ENCODE peak calls at places on chromosomes 2 and 18, in six cellular contexts. O is erythroblast; H is MV-4-11; R is activated naive CD8-positive, alpha-beta T cell treated with anti-CD3 and anti-CD28 coated beads, Interleukin-2, amount 50 U/mL, for 24 hours; B is EH; Q is DMS153. I is an unnamed sample.

GRCh38 chr2:12697617-12698016 is 19.1 kb upstream of the TRIB2 start:
- DNase-seq in Q (no peak), O (no peak), H (no peak), R (no peak), B (no peak), I (no peak)

GRCh38 chr2:193695367-193695766 is 1500.6 kb upstream of the TMEFF2 start:
- DNase-seq in Q (peak; percentile 47), B (no peak), R (no peak), O (no peak), H (no peak), I (no peak)

GRCh38 chr2:135074216-135074615 is 22.1 kb downstream of the RAB3GAP1 start:
- DNase-seq in B (no peak), Q (no peak), H (no peak), O (no peak), R (no peak), I (no peak)

GRCh38 chr2:182506606-182507005 is 79.8 kb upstream of the PDE1A start:
- DNase-seq in Q (no peak), H (peak; percentile 56), R (no peak), O (no peak), B (peak; percentile 76), I (no peak)

GRCh38 chr2:208040199-208041171 is 15.2 kb upstream of the PLEKHM3 start:
- DNase-seq in Q (peak; percentile 15), B (peak; percentile 82), H (peak; percentile 77), R (peak; percentile 81), O (peak; percentile 64), I (peak; percentile 16)

GRCh38 chr2:232336956-232337700 is 41.4 kb upstream of the ALPP start:
- DNase-seq in O (no peak), H (no peak), B (no peak), R (no peak), Q (no peak), I (no peak)

GRCh38 chr2:55157474-55157884 is 74.6 kb downstream of the CLHC1 start:
- DNase-seq in O (peak; percentile 87), B (peak; percentile 88), Q (peak; percentile 18), H (no peak), R (no peak), I (no peak)

GRCh38 chr18:27185025-27185763 is at the start of gene CHST9:
- DNase-seq in B (no peak), Q (peak; percentile 13), R (no peak), O (no peak), H (no peak), I (no peak)

GRCh38 chr2:8794923-8795825 is 42.2 kb downstream of the KIDINS220 start:
- DNase-seq in Q (no peak), O (no peak), R (no peak), H (peak; percentile 20), B (peak; percentile 88), I (no peak)

GRCh38 chr2:102735431-102736130 is 26.2 kb upstream of the TMEM182 start:
- DNase-seq in H (no peak), O (peak; percentile 59), Q (no peak), R (no peak), B (peak; percentile 46), I (no peak)

GRCh38 chr18:46261799-46262198 is 157.6 kb downstream of the HAUS1 start:
- DNase-seq in R (no peak), Q (no peak), B (peak; percentile 49), O (no peak), H (no peak), I (no peak)

GRCh38 chr2:4139711-4140110 is 436.3 kb downstream of the DCDC2C start:
- DNase-seq in H (no peak), B (no peak), R (no peak), O (no peak), Q (peak; percentile 59), I (no peak)

GRCh38 chr2:144208924-144209323 is 311.0 kb downstream of the ZEB2 start:
- DNase-seq in R (no peak), O (no peak), Q (no peak), H (no peak), B (no peak), I (no peak)

GRCh38 chr18:48171490-48172188 is 237.5 kb downstream of the ZBTB7C start:
- DNase-seq in Q (no peak), H (no peak), O (no peak), B (no peak), R (no peak), I (no peak)

GRCh38 chr2:70984576-70985282 is 6.3 kb downstream of the ANKRD53 start:
- DNase-seq in R (peak; percentile 85), Q (no peak), H (peak; percentile 38), O (peak; percentile 76), B (peak; percentile 40), I (no peak)

GRCh38 chr2:96533292-96534073 is 3.1 kb upstream of the ARID5A start:
- DNase-seq in H (peak; percentile 51), B (peak; percentile 98), R (no peak), O (no peak), Q (peak; percentile 57), I (no peak)

GRCh38 chr2:20398956-20399567 is 47.8 kb upstream of the RHOB start:
- DNase-seq in O (no peak), Q (no peak), B (peak; percentile 61), R (no peak), H (no peak), I (no peak)

GRCh38 chr2:126496493-126496892 is 159.5 kb upstream of the GYPC start:
- DNase-seq in R (no peak), O (no peak), Q (no peak), B (no peak), H (no peak), I (no peak)

GRCh38 chr2:219446101-219446504 is 11.5 kb downstream of the SPEG start:
- DNase-seq in O (no peak), H (no peak), B (peak; percentile 72), Q (peak; percentile 79), R (no peak), I (no peak)

GRCh38 chr18:11259421-11259820 is 110.1 kb upstream of the PIEZO2 start:
- DNase-seq in Q (no peak), R (no peak), H (peak; percentile 93), O (no peak), B (peak; percentile 16), I (no peak)

GRCh38 chr2:188089896-188090295 is 201.8 kb upstream of the GULP1 start:
- DNase-seq in R (no peak), B (peak; percentile 16), Q (no peak), O (no peak), H (no peak), I (no peak)

GRCh38 chr2:25331686-25332365 is 9.9 kb downstream of the DNMT3A start:
- DNase-seq in H (no peak), R (peak; percentile 76), Q (no peak), O (no peak), B (no peak), I (no peak)